ENCODE peak calls at places on chromosomes 12 and 14, in seven cellular contexts. N, X, E, Y, G, W and I are unnamed samples.

GRCh38 chr12:89379100-89379838 is 27.0 kb upstream of the DUSP6 start:
- DNase-seq in N (no peak), X (no peak), E (no peak), Y (no peak), G (no peak), W (no peak), I (no peak)

GRCh38 chr14:70188292-70188607 is 501 bp downstream of the SLC8A3 start:
- DNase-seq in N (peak; percentile 71), X (peak; percentile 21), E (no peak), Y (no peak), G (no peak), W (no peak), I (no peak)

GRCh38 chr14:75234173-75234855 is 44.3 kb upstream of the FOS start:
- DNase-seq in N (no peak), X (peak; percentile 92), E (no peak), Y (peak; percentile 83), G (no peak), W (no peak), I (no peak)

GRCh38 chr12:23217158-23217557 is 592.2 kb downstream of the ETNK1 start:
- DNase-seq in N (no peak), X (peak; percentile 21), E (no peak), Y (no peak), G (no peak), W (no peak), I (no peak)

GRCh38 chr12:104426926-104427546 is 29.7 kb upstream of the CHST11 start:
- DNase-seq in N (peak; percentile 25), X (no peak), E (no peak), Y (no peak), G (no peak), W (no peak), I (no peak)

GRCh38 chr12:117686911-117687377 is 281.8 kb downstream of the KSR2 start:
- DNase-seq in N (peak; percentile 23), X (peak; percentile 95), E (no peak), Y (peak; percentile 76), G (peak; percentile 22), W (no peak), I (no peak)

GRCh38 chr14:50123062-50123461 is 6.7 kb upstream of the VCPKMT start:
- DNase-seq in N (no peak), X (no peak), E (no peak), Y (no peak), G (no peak), W (no peak), I (no peak)

GRCh38 chr14:75709207-75709812 is 48.3 kb downstream of the TTLL5 start:
- DNase-seq in N (peak; percentile 52), X (peak; percentile 79), E (peak; percentile 84), Y (peak; percentile 84), G (peak; percentile 83), W (peak; percentile 83), I (no peak)

GRCh38 chr14:29339491-29339890 is 572.9 kb downstream of the FOXG1 start:
- DNase-seq in N (no peak), X (no peak), E (no peak), Y (no peak), G (no peak), W (no peak), I (no peak)

GRCh38 chr12:121284551-121285390 is 11.7 kb downstream of the CAMKK2 start:
- DNase-seq in N (no peak), X (peak; percentile 26), E (peak; percentile 39), Y (peak; percentile 71), G (no peak), W (no peak), I (no peak)

GRCh38 chr12:102093319-102093718 is 26.6 kb downstream of the NUP37 start:
- DNase-seq in N (no peak), X (no peak), E (no peak), Y (no peak), G (no peak), W (no peak), I (no peak)

GRCh38 chr12:32005496-32006125 is 46.4 kb downstream of the RESF1 start:
- DNase-seq in N (no peak), X (peak; percentile 65), E (no peak), Y (no peak), G (no peak), W (no peak), I (no peak)

GRCh38 chr14:85122690-85123089 is 407.3 kb upstream of the FLRT2 start:
- DNase-seq in N (no peak), X (no peak), E (no peak), Y (no peak), G (peak; percentile 14), W (no peak), I (no peak)

GRCh38 chr12:26298785-26299621 is 103.6 kb downstream of the SSPN start:
- DNase-seq in N (peak; percentile 12), X (peak; percentile 80), E (no peak), Y (peak; percentile 53), G (no peak), W (no peak), I (no peak)
- TF ChIP-seq CTCF in N (peak; percentile 62), X (peak; percentile 39), E (no peak), Y (peak; percentile 40), G (no peak), W (peak; percentile 45), I (no peak)

GRCh38 chr12:11855993-11856374 is 206.5 kb downstream of the ETV6 start:
- DNase-seq in N (no peak), X (no peak), E (no peak), Y (no peak), G (no peak), W (no peak), I (no peak)
- TF ChIP-seq POLR2AphosphoS5 in N (no peak), X (no peak), E (no peak), Y (no peak), G (no peak), W (no peak), I (no peak)

GRCh38 chr14:96409701-96410100 is 17.8 kb downstream of the AK7 start:
- DNase-seq in N (no peak), X (peak; percentile 20), E (peak; percentile 51), Y (no peak), G (no peak), W (no peak), I (no peak)

GRCh38 chr14:96407980-96408570 is 16.1 kb downstream of the AK7 start:
- DNase-seq in N (no peak), X (no peak), E (no peak), Y (no peak), G (no peak), W (no peak), I (peak; percentile 85)

GRCh38 chr14:96405603-96406158 is 13.8 kb downstream of the AK7 start:
- DNase-seq in N (no peak), X (no peak), E (no peak), Y (no peak), G (no peak), W (no peak), I (no peak)

GRCh38 chr14:96410119-96410518 is 18.2 kb downstream of the AK7 start:
- DNase-seq in N (no peak), X (no peak), E (no peak), Y (no peak), G (no peak), W (no peak), I (peak; percentile 68)

GRCh38 chr14:96408608-96409007 is 16.7 kb downstream of the AK7 start:
- DNase-seq in N (no peak), X (no peak), E (no peak), Y (no peak), G (no peak), W (no peak), I (peak; percentile 74)
- TF ChIP-seq CTCF in N (no peak), X (no peak), E (no peak), Y (no peak), G (no peak), W (no peak), I (no peak)

GRCh38 chr12:95733156-95733825 is 57.3 kb downstream of the NTN4 start:
- DNase-seq in N (no peak), X (peak; percentile 42), E (no peak), Y (no peak), G (peak; percentile 54), W (no peak), I (no peak)
- TF ChIP-seq POLR2AphosphoS5 in N (no peak), X (no peak), E (no peak), Y (peak; percentile 48), G (peak; percentile 92), W (no peak), I (peak; percentile 31)

DNA sequence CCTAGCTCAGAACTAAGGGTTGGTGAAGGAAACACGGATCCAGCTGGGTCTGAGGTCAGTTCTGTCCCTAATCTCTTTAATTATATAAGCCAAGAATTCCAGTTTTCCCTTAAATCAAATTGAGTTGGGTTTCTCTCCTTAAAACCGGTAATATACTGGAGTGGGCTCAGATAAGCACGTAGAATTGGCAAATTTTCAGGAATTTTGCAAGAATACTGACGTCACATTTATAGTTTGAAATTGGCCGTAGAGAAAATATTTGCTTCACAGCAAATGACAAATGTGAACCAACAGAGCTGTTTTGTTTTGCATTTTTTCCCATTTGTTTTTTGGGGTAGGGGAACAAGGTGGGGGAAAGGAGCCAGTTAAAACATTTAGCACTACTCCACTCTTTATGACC is 17.4 kb downstream of the C12orf50 start:
- DNase-seq in N (no peak), X (no peak), E (no peak), Y (no peak), G (no peak), W (no peak), I (no peak)
- TF ChIP-seq CTCF in N (no peak), X (no peak), E (no peak), Y (no peak), G (no peak), W (no peak), I (no peak)